ENCODE peak calls at places on chromosomes 12 and 14, in eight cellular contexts. One of them, this sample, is unnamed.

GRCh38 chr14:61678966-61679365 is 16.3 kb upstream of the HIF1A start:
- DNase-seq in K562: no peak
- DNase-seq in A549: no peak
- DNase-seq in esophagus squamous epithelium: no peak
- DNase-seq in H54: no peak
- DNase-seq in adrenal gland: no peak
- DNase-seq in lower leg skin: no peak
- DNase-seq in HCT116: no peak
- DNase-seq in this sample: no peak

GRCh38 chr12:91138337-91138905 is 27.1 kb upstream of the LUM start:
- DNase-seq in HCT116: no peak
- DNase-seq in lower leg skin: no peak
- DNase-seq in esophagus squamous epithelium: no peak
- DNase-seq in H54: no peak
- DNase-seq in A549: no peak
- DNase-seq in K562: no peak
- DNase-seq in adrenal gland: no peak
- DNase-seq in this sample: no peak

GRCh38 chr12:131896080-131896810 is 1.8 kb downstream of the ULK1 start:
- DNase-seq in esophagus squamous epithelium: peak
- DNase-seq in adrenal gland: peak
- DNase-seq in lower leg skin: peak
- DNase-seq in HCT116: peak
- DNase-seq in H54: peak
- DNase-seq in K562: peak
- DNase-seq in A549: peak
- DNase-seq in this sample: peak

GRCh38 chr14:37583358-37584210 is 11.5 kb downstream of the FOXA1 start:
- DNase-seq in A549: no peak
- DNase-seq in esophagus squamous epithelium: no peak
- DNase-seq in H54: no peak
- DNase-seq in HCT116: no peak
- DNase-seq in K562: no peak
- DNase-seq in adrenal gland: no peak
- DNase-seq in lower leg skin: no peak
- DNase-seq in this sample: peak

GRCh38 chr12:120847392-120848157 is 56.6 kb downstream of the SPPL3 start:
- DNase-seq in HCT116: peak
- DNase-seq in H54: no peak
- DNase-seq in A549: no peak
- DNase-seq in adrenal gland: peak
- DNase-seq in lower leg skin: no peak
- DNase-seq in K562: no peak
- DNase-seq in esophagus squamous epithelium: no peak
- DNase-seq in this sample: no peak

GRCh38 chr12:52139579-52140062 is 52.2 kb downstream of the KRT80 start:
- DNase-seq in K562: peak
- DNase-seq in HCT116: no peak
- DNase-seq in A549: peak
- DNase-seq in adrenal gland: no peak
- DNase-seq in H54: no peak
- DNase-seq in esophagus squamous epithelium: no peak
- DNase-seq in lower leg skin: no peak
- DNase-seq in this sample: no peak

GRCh38 chr14:89720741-89721315 is 233.7 kb downstream of the EFCAB11 start:
- DNase-seq in H54: no peak
- DNase-seq in adrenal gland: peak
- DNase-seq in K562: no peak
- DNase-seq in HCT116: no peak
- DNase-seq in esophagus squamous epithelium: no peak
- DNase-seq in lower leg skin: no peak
- DNase-seq in A549: no peak
- DNase-seq in this sample: peak

GRCh38 chr12:87332987-87333761 is 696.0 kb downstream of the C12orf50 start:
- DNase-seq in H54: no peak
- DNase-seq in HCT116: no peak
- DNase-seq in adrenal gland: no peak
- DNase-seq in K562: no peak
- DNase-seq in A549: no peak
- DNase-seq in lower leg skin: no peak
- DNase-seq in esophagus squamous epithelium: no peak
- DNase-seq in this sample: no peak

GRCh38 chr12:97701901-97702300 is 239.3 kb downstream of the RMST start:
- DNase-seq in H54: no peak
- DNase-seq in HCT116: no peak
- DNase-seq in A549: no peak
- DNase-seq in K562: no peak
- DNase-seq in adrenal gland: no peak
- DNase-seq in esophagus squamous epithelium: no peak
- DNase-seq in lower leg skin: no peak
- DNase-seq in this sample: no peak

GRCh38 chr12:116257213-116257612 is 20.3 kb downstream of the MED13L start:
- DNase-seq in esophagus squamous epithelium: no peak
- DNase-seq in H54: no peak
- DNase-seq in HCT116: no peak
- DNase-seq in A549: no peak
- DNase-seq in K562: peak
- DNase-seq in lower leg skin: no peak
- DNase-seq in adrenal gland: no peak
- DNase-seq in this sample: no peak

GRCh38 chr12:22275847-22276246 is 58.7 kb downstream of the ST8SIA1 start:
- DNase-seq in K562: no peak
- DNase-seq in adrenal gland: peak
- DNase-seq in HCT116: no peak
- DNase-seq in lower leg skin: peak
- DNase-seq in esophagus squamous epithelium: peak
- DNase-seq in A549: peak
- DNase-seq in H54: peak
- DNase-seq in this sample: no peak

GRCh38 chr14:77603654-77604270 is 12.7 kb downstream of the SPTLC2 start:
- DNase-seq in esophagus squamous epithelium: no peak
- DNase-seq in adrenal gland: peak
- DNase-seq in A549: peak
- DNase-seq in K562: peak
- DNase-seq in lower leg skin: no peak
- DNase-seq in H54: no peak
- DNase-seq in HCT116: no peak
- DNase-seq in this sample: no peak

GRCh38 chr12:12611512-12612306 is at the start of gene CREBL2:
- DNase-seq in H54: peak
- DNase-seq in K562: peak
- DNase-seq in lower leg skin: peak
- DNase-seq in A549: peak
- DNase-seq in esophagus squamous epithelium: peak
- DNase-seq in adrenal gland: peak
- DNase-seq in HCT116: peak
- DNase-seq in this sample: peak
- TF ChIP-seq POLR2A in H54: peak
- TF ChIP-seq POLR2A in K562: peak
- TF ChIP-seq POLR2A in lower leg skin: no peak
- TF ChIP-seq POLR2A in A549: peak
- TF ChIP-seq POLR2A in esophagus squamous epithelium: peak
- TF ChIP-seq POLR2A in adrenal gland: peak
- TF ChIP-seq POLR2A in HCT116: peak
- TF ChIP-seq POLR2A in this sample: peak

DNA sequence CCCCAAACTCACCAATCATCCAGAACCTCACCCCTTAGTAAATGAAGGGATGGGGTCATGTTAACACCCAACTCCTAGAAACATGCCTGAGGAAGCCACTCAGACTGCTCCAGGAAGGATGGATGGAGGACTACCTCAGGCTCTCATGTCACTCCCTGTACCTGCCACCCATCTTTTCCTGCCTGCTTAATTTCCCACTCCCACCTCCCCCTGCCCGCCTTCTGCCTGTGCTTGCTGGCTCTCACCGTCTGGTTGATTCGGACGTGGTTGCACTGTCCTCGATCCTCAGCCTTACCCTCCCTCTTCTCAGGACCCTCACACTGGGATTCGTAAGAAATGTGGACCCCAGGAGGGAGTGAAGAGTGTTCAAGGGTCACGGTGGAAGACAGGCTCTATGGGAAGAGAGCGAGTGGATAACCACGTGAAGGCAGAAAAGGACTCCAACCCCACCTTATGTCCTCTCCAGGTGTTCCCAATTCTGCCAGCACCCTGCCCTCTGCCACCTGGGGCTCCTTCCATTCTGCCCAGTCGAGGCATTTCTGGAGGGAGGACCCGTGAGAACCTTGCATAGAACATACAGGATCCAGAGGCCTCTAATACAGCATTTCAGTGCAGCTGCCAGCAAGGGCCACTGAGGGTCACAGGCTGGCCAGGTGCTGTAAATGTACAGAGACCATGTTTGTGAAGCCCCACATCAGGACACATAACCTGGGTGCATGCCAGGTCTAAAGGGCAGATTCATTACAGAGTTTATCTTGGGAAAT is 12.9 kb downstream of the ITGB7 start:
- DNase-seq in HCT116: no peak
- DNase-seq in adrenal gland: no peak
- DNase-seq in H54: no peak
- DNase-seq in K562: no peak
- DNase-seq in A549: no peak
- DNase-seq in esophagus squamous epithelium: no peak
- DNase-seq in lower leg skin: peak
- DNase-seq in this sample: no peak
- TF ChIP-seq POLR2A in HCT116: no peak
- TF ChIP-seq POLR2A in adrenal gland: no peak
- TF ChIP-seq POLR2A in H54: no peak
- TF ChIP-seq POLR2A in K562: no peak
- TF ChIP-seq POLR2A in A549: no peak
- TF ChIP-seq POLR2A in esophagus squamous epithelium: no peak
- TF ChIP-seq POLR2A in lower leg skin: no peak
- TF ChIP-seq POLR2A in this sample: no peak

GRCh38 chr12:119673634-119674033 is 5.7 kb downstream of the PRKAB1 start:
- DNase-seq in adrenal gland: peak
- DNase-seq in K562: no peak
- DNase-seq in esophagus squamous epithelium: no peak
- DNase-seq in H54: no peak
- DNase-seq in lower leg skin: no peak
- DNase-seq in HCT116: no peak
- DNase-seq in A549: no peak
- DNase-seq in this sample: no peak
- TF ChIP-seq POLR2A in adrenal gland: no peak
- TF ChIP-seq POLR2A in K562: no peak
- TF ChIP-seq POLR2A in esophagus squamous epithelium: no peak
- TF ChIP-seq POLR2A in H54: no peak
- TF ChIP-seq POLR2A in lower leg skin: no peak
- TF ChIP-seq POLR2A in HCT116: no peak
- TF ChIP-seq POLR2A in A549: no peak
- TF ChIP-seq POLR2A in this sample: no peak

GRCh38 chr12:96195845-96196451 is 1.8 kb downstream of the ELK3 start:
- DNase-seq in adrenal gland: no peak
- DNase-seq in HCT116: no peak
- DNase-seq in K562: peak
- DNase-seq in A549: peak
- DNase-seq in esophagus squamous epithelium: no peak
- DNase-seq in lower leg skin: no peak
- DNase-seq in H54: peak
- DNase-seq in this sample: no peak

GRCh38 chr12:96194572-96194889 is 356 bp downstream of the ELK3 start:
- DNase-seq in adrenal gland: no peak
- DNase-seq in H54: no peak
- DNase-seq in A549: no peak
- DNase-seq in esophagus squamous epithelium: no peak
- DNase-seq in HCT116: no peak
- DNase-seq in lower leg skin: no peak
- DNase-seq in K562: no peak
- DNase-seq in this sample: no peak

GRCh38 chr12:96192926-96193573 is 1.1 kb upstream of the ELK3 start:
- DNase-seq in esophagus squamous epithelium: no peak
- DNase-seq in adrenal gland: no peak
- DNase-seq in A549: no peak
- DNase-seq in lower leg skin: no peak
- DNase-seq in K562: peak
- DNase-seq in HCT116: no peak
- DNase-seq in H54: no peak
- DNase-seq in this sample: peak

GRCh38 chr12:96194901-96195844 is 998 bp downstream of the ELK3 start:
- DNase-seq in adrenal gland: peak
- DNase-seq in K562: peak
- DNase-seq in A549: peak
- DNase-seq in H54: peak
- DNase-seq in esophagus squamous epithelium: no peak
- DNase-seq in HCT116: peak
- DNase-seq in lower leg skin: no peak
- DNase-seq in this sample: peak

GRCh38 chr12:96193725-96194571 is at the start of gene ELK3:
- DNase-seq in A549: peak
- DNase-seq in adrenal gland: peak
- DNase-seq in H54: peak
- DNase-seq in esophagus squamous epithelium: no peak
- DNase-seq in K562: peak
- DNase-seq in lower leg skin: peak
- DNase-seq in HCT116: no peak
- DNase-seq in this sample: peak
- TF ChIP-seq POLR2A in A549: peak
- TF ChIP-seq POLR2A in adrenal gland: peak
- TF ChIP-seq POLR2A in H54: peak
- TF ChIP-seq POLR2A in esophagus squamous epithelium: no peak
- TF ChIP-seq POLR2A in K562: peak
- TF ChIP-seq POLR2A in lower leg skin: no peak
- TF ChIP-seq POLR2A in HCT116: no peak
- TF ChIP-seq POLR2A in this sample: peak

GRCh38 chr12:96255077-96255476 is 60.9 kb downstream of the ELK3 start:
- DNase-seq in HCT116: no peak
- DNase-seq in K562: no peak
- DNase-seq in A549: no peak
- DNase-seq in adrenal gland: peak
- DNase-seq in esophagus squamous epithelium: no peak
- DNase-seq in H54: no peak
- DNase-seq in lower leg skin: no peak
- DNase-seq in this sample: no peak
- TF ChIP-seq POLR2A in HCT116: no peak
- TF ChIP-seq POLR2A in K562: no peak
- TF ChIP-seq POLR2A in A549: no peak
- TF ChIP-seq POLR2A in adrenal gland: no peak
- TF ChIP-seq POLR2A in esophagus squamous epithelium: no peak
- TF ChIP-seq POLR2A in H54: no peak
- TF ChIP-seq POLR2A in lower leg skin: no peak
- TF ChIP-seq POLR2A in this sample: no peak

DNA sequence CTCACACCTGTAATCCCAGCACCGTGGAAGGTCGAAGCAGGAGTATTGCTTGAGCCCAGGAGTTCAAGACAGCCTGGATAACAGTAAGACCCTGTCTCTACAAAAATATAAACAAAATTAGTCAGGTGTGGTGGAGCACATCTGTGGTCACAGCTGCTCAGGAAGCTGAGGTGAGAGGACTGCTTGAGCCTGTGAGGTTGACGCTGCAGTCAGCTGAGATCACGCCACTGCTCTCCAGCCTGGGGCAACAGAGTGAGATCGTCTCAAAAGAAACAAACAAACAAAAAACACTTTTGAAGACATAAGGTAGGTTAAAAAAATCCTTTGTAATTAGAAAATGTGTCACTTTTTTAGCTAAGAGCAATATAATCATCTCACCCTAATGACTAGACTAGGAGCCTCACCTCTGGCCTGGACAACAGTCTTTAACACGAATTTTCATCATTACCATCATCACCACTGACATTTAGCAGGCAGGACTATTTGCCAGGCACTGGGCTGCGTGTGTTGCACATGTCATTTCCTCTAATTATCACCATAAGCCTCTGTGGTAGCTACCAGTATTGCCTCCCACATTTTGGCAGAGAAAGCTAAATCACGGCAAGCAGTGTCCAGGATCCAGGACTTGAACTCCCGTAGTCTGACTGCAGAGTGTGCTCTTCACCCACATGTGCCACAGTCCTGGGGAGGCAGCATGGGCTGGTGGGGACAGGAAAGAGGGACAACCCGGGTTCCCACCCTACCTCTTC is 4.6 kb upstream of the SYCP3 start:
- DNase-seq in adrenal gland: no peak
- DNase-seq in A549: no peak
- DNase-seq in lower leg skin: no peak
- DNase-seq in K562: no peak
- DNase-seq in HCT116: no peak
- DNase-seq in esophagus squamous epithelium: peak
- DNase-seq in H54: no peak
- DNase-seq in this sample: no peak
- TF ChIP-seq POLR2A in adrenal gland: no peak
- TF ChIP-seq POLR2A in A549: no peak
- TF ChIP-seq POLR2A in lower leg skin: no peak
- TF ChIP-seq POLR2A in K562: no peak
- TF ChIP-seq POLR2A in HCT116: no peak
- TF ChIP-seq POLR2A in esophagus squamous epithelium: no peak
- TF ChIP-seq POLR2A in H54: no peak
- TF ChIP-seq POLR2A in this sample: no peak